ENCODE peak calls at places on chromosomes 1 and 21, in eight cellular contexts. D, Z, N, P, K, L, Y and H are unnamed samples.
A peak's percentile ranks its signal among the peaks of the same experiment; 100 is the strongest.

GRCh38 chr1:30466610-30467009 is 256.8 kb downstream of the MATN1 start:
- DNase-seq in D (no peak), Z (no peak), N (no peak), P (no peak), K (no peak), L (no peak), Y (no peak), H (no peak)

GRCh38 chr1:165696625-165697100 is 1.7 kb downstream of the ALDH9A1 start:
- DNase-seq in D (no peak), Z (peak; percentile 99), N (no peak), P (peak; percentile 60), K (peak; percentile 63), L (no peak), Y (no peak), H (peak; percentile 96)

GRCh38 chr1:54839824-54840223 is 38.7 kb upstream of the TTC22 start:
- DNase-seq in D (no peak), Z (no peak), N (no peak), P (no peak), K (no peak), L (no peak), Y (no peak), H (no peak)

GRCh38 chr1:164337885-164338284 is 221.1 kb upstream of the PBX1 start:
- DNase-seq in D (no peak), Z (no peak), N (no peak), P (peak; percentile 55), K (no peak), L (no peak), Y (no peak), H (no peak)

GRCh38 chr1:78047131-78047530 is 1.4 kb downstream of the GIPC2 start:
- DNase-seq in D (no peak), Z (no peak), N (no peak), P (no peak), K (no peak), L (no peak), Y (no peak), H (no peak)

GRCh38 chr1:9375912-9376311 is 83.2 kb downstream of the SPSB1 start:
- DNase-seq in D (no peak), Z (peak; percentile 55), N (no peak), P (no peak), K (no peak), L (no peak), Y (no peak), H (peak; percentile 62)

GRCh38 chr1:996851-997727 is 2.8 kb downstream of the HES4 start:
- DNase-seq in D (no peak), Z (no peak), N (no peak), P (no peak), K (no peak), L (no peak), Y (no peak), H (no peak)

GRCh38 chr1:177591155-177591554 is 378.7 kb downstream of the SEC16B start:
- DNase-seq in D (no peak), Z (no peak), N (no peak), P (no peak), K (no peak), L (no peak), Y (no peak), H (no peak)

GRCh38 chr1:186782791-186783190 is 46.0 kb upstream of the PLA2G4A start:
- DNase-seq in D (no peak), Z (peak; percentile 10), N (no peak), P (peak; percentile 21), K (no peak), L (no peak), Y (no peak), H (peak; percentile 57)

GRCh38 chr1:47805826-47806450 is 191.2 kb downstream of the TRABD2B start:
- DNase-seq in D (no peak), Z (no peak), N (no peak), P (no peak), K (no peak), L (no peak), Y (peak; percentile 26), H (no peak)

GRCh38 chr1:226360106-226360746 is 47.7 kb downstream of the PARP1 start:
- DNase-seq in D (no peak), Z (no peak), N (no peak), P (no peak), K (no peak), L (no peak), Y (no peak), H (no peak)

GRCh38 chr1:117664314-117664713 is 58.5 kb downstream of the TENT5C start:
- DNase-seq in D (no peak), Z (no peak), N (peak; percentile 62), P (no peak), K (no peak), L (no peak), Y (no peak), H (no peak)

GRCh38 chr1:6028042-6028895 is 17.4 kb upstream of the KCNAB2 start:
- DNase-seq in D (no peak), Z (no peak), N (no peak), P (peak; percentile 89), K (no peak), L (no peak), Y (no peak), H (peak; percentile 19)

GRCh38 chr1:227728059-227728891 is 6.8 kb downstream of the JMJD4 start:
- DNase-seq in D (peak; percentile 41), Z (peak; percentile 29), N (peak; percentile 79), P (peak; percentile 84), K (peak; percentile 75), L (peak; percentile 25), Y (peak; percentile 72), H (peak; percentile 42)

GRCh38 chr1:82614090-82614489 is 813.4 kb downstream of the ADGRL2 start:
- DNase-seq in D (no peak), Z (no peak), N (no peak), P (no peak), K (no peak), L (no peak), Y (no peak), H (no peak)

GRCh38 chr1:220527279-220528048 is 472 bp upstream of the MARK1 start:
- DNase-seq in D (no peak), Z (peak; percentile 2), N (no peak), P (peak; percentile 46), K (no peak), L (no peak), Y (peak; percentile 87), H (peak; percentile 6)

GRCh38 chr1:150578278-150579109 is 916 bp downstream of the MCL1 start:
- DNase-seq in D (no peak), Z (peak; percentile 96), N (no peak), P (peak; percentile 89), K (peak; percentile 55), L (no peak), Y (peak; percentile 62), H (peak; percentile 95)

GRCh38 chr1:48200166-48200900 is 22.2 kb upstream of the SLC5A9 start:
- DNase-seq in D (no peak), Z (no peak), N (no peak), P (no peak), K (no peak), L (no peak), Y (no peak), H (peak; percentile 83)

GRCh38 chr1:235404190-235404589 is 37.0 kb downstream of the TBCE start:
- DNase-seq in D (no peak), Z (no peak), N (no peak), P (peak; percentile 48), K (no peak), L (no peak), Y (no peak), H (peak; percentile 58)

GRCh38 chr1:234724517-234725176 is 114.7 kb upstream of the IRF2BP2 start:
- DNase-seq in D (no peak), Z (no peak), N (no peak), P (no peak), K (no peak), L (no peak), Y (peak; percentile 86), H (no peak)

GRCh38 chr1:54245501-54245900 is 45.5 kb downstream of the MRPL37 start:
- DNase-seq in D (no peak), Z (no peak), N (no peak), P (no peak), K (peak; percentile 37), L (no peak), Y (no peak), H (no peak)

GRCh38 chr1:54361342-54361741 is 44.9 kb downstream of the SSBP3 start:
- DNase-seq in D (no peak), Z (no peak), N (no peak), P (no peak), K (no peak), L (no peak), Y (no peak), H (no peak)

GRCh38 chr1:98794196-98794886 is 132.8 kb downstream of the SNX7 start:
- DNase-seq in D (no peak), Z (peak; percentile 81), N (peak; percentile 16), P (peak; percentile 58), K (peak; percentile 78), L (no peak), Y (peak; percentile 30), H (peak; percentile 85)

GRCh38 chr21:33109574-33110339 is 39.8 kb downstream of the OLIG1 start:
- DNase-seq in D (no peak), Z (no peak), N (no peak), P (peak; percentile 52), K (no peak), L (no peak), Y (no peak), H (no peak)

GRCh38 chr1:88079036-88079435 is 605.0 kb upstream of the PKN2 start:
- DNase-seq in D (no peak), Z (peak; percentile 3), N (no peak), P (peak; percentile 21), K (no peak), L (no peak), Y (peak; percentile 9), H (peak; percentile 7)